ENCODE peak calls at places on chromosome 21, in six cellular contexts. Z, E, K, O, C and Y are unnamed samples.
A peak's percentile ranks its signal among the peaks of the same experiment; 100 is the strongest.

GRCh38 chr21:37475186-37475868 is 108.8 kb downstream of the DYRK1A start:
- DNase-seq in Z (no peak), C (no peak), E (no peak), K (no peak), O (no peak), Y (no peak)

GRCh38 chr21:23809573-23809972 is 1797.7 kb downstream of the MRPL39 start:
- DNase-seq in K (no peak), C (no peak), O (no peak), E (no peak), Z (no peak), Y (no peak)

GRCh38 chr21:31514598-31514997 is 144.9 kb upstream of the SOD1 start:
- DNase-seq in C (no peak), K (no peak), O (no peak), Z (peak; percentile 66), E (no peak), Y (no peak)

GRCh38 chr21:32328595-32328994 is 29.9 kb downstream of the MRAP start:
- DNase-seq in E (no peak), C (peak; percentile 64), Z (no peak), K (no peak), O (no peak), Y (no peak)

GRCh38 chr21:34724131-34724856 is 55.5 kb downstream of the CLIC6 start:
- DNase-seq in C (no peak), Z (no peak), K (no peak), O (no peak), E (no peak), Y (no peak)

GRCh38 chr21:35232545-35233176 is 183.6 kb upstream of the RUNX1 start:
- DNase-seq in O (peak; percentile 81), E (no peak), C (peak; percentile 92), Z (no peak), K (peak; percentile 38), Y (no peak)

GRCh38 chr21:46621457-46622182 is 13.9 kb upstream of the PRMT2 start:
- DNase-seq in C (no peak), Z (no peak), K (no peak), O (no peak), E (no peak), Y (peak; percentile 31)

GRCh38 chr21:37557261-37557950 is 190.8 kb downstream of the DYRK1A start:
- DNase-seq in E (no peak), O (no peak), C (no peak), Z (no peak), K (no peak), Y (no peak)

GRCh38 chr21:25329227-25329626 is 278.1 kb downstream of the MRPL39 start:
- DNase-seq in O (peak; percentile 83), K (peak; percentile 75), C (peak; percentile 91), Z (no peak), E (no peak), Y (no peak)

GRCh38 chr21:37073417-37074194 is 552 bp downstream of the TTC3 start:
- DNase-seq in E (no peak), Z (no peak), C (peak; percentile 67), O (no peak), K (no peak), Y (peak; percentile 63)

GRCh38 chr21:31162827-31163226 is 124.6 kb upstream of the KRTAP19-8 start:
- DNase-seq in O (no peak), E (no peak), K (peak; percentile 4), Z (no peak), C (peak; percentile 70), Y (no peak)

GRCh38 chr21:46196733-46197132 is 12.5 kb upstream of the SPATC1L start:
- DNase-seq in K (no peak), O (no peak), C (no peak), Z (no peak), E (no peak), Y (no peak)

GRCh38 chr21:35578831-35579470 is 481.4 kb downstream of the SETD4 start:
- DNase-seq in O (no peak), E (no peak), Z (no peak), K (peak; percentile 60), C (peak; percentile 66), Y (peak; percentile 8)

GRCh38 chr21:37001446-37001845 is 5.1 kb upstream of the RIPPLY3 start:
- DNase-seq in K (no peak), C (no peak), Z (no peak), E (no peak), O (no peak), Y (no peak)

GRCh38 chr21:14942801-14943490 is 121.9 kb downstream of the NRIP1 start:
- DNase-seq in K (no peak), E (no peak), C (peak; percentile 69), Z (no peak), O (no peak), Y (no peak)

GRCh38 chr21:35932232-35932911 is 128.0 kb downstream of the SETD4 start:
- DNase-seq in E (peak; percentile 58), C (peak; percentile 95), Z (no peak), K (peak; percentile 87), O (peak; percentile 84), Y (peak; percentile 61)

GRCh38 chr21:14119038-14119437 is 91.7 kb downstream of the LIPI start:
- DNase-seq in O (no peak), E (no peak), K (no peak), C (peak; percentile 1), Z (peak; percentile 79), Y (no peak)

GRCh38 chr21:31182231-31183129 is 144.2 kb upstream of the KRTAP19-8 start:
- DNase-seq in C (no peak), K (no peak), E (no peak), Z (no peak), O (no peak), Y (peak; percentile 70)

GRCh38 chr21:31656199-31657095 is 3.0 kb upstream of the SOD1 start:
- DNase-seq in K (no peak), C (peak; percentile 47), O (no peak), Z (no peak), E (no peak), Y (peak; percentile 68)

GRCh38 chr21:32812035-32812434 is 40.5 kb upstream of the PAXBP1 start:
- DNase-seq in O (no peak), C (peak; percentile 10), E (peak; percentile 82), K (no peak), Z (no peak), Y (no peak)

GRCh38 chr21:37877171-37877570 is 39.1 kb downstream of the KCNJ6 start:
- DNase-seq in O (peak; percentile 30), K (no peak), Z (no peak), E (no peak), C (peak; percentile 70), Y (no peak)

GRCh38 chr21:32329776-32330175 is 31.1 kb downstream of the MRAP start:
- DNase-seq in E (no peak), K (peak; percentile 4), Z (no peak), O (peak; percentile 33), C (peak; percentile 62), Y (no peak)

GRCh38 chr21:46559291-46559983 is 45.4 kb downstream of the S100B start:
- DNase-seq in C (no peak), K (no peak), E (no peak), Z (no peak), O (no peak), Y (peak; percentile 90)

GRCh38 chr21:39180429-39181019 is 2.7 kb downstream of the PSMG1 start:
- DNase-seq in K (peak; percentile 18), Z (peak; percentile 24), C (no peak), E (no peak), O (peak; percentile 13), Y (no peak)
- TF ChIP-seq CTCF in K (peak; percentile 28), Z (peak; percentile 37), C (peak; percentile 9), E (no peak), O (peak; percentile 67), Y (no peak)

GRCh38 chr21:26881504-26882228 is 36.5 kb upstream of the ADAMTS1 start:
- DNase-seq in O (peak; percentile 22), E (no peak), Z (peak; percentile 44), K (peak; percentile 23), C (peak; percentile 39), Y (no peak)
- TF ChIP-seq CTCF in O (peak; percentile 76), E (peak; percentile 29), Z (peak; percentile 71), K (no peak), C (peak; percentile 48), Y (peak; percentile 28)

GRCh38 chr21:21373969-21374368 is 375.8 kb downstream of the NCAM2 start:
- DNase-seq in K (no peak), O (no peak), E (no peak), Z (no peak), C (no peak), Y (no peak)
- TF ChIP-seq CTCF in K (no peak), O (peak; percentile 71), E (no peak), Z (no peak), C (peak; percentile 44), Y (no peak)

DNA sequence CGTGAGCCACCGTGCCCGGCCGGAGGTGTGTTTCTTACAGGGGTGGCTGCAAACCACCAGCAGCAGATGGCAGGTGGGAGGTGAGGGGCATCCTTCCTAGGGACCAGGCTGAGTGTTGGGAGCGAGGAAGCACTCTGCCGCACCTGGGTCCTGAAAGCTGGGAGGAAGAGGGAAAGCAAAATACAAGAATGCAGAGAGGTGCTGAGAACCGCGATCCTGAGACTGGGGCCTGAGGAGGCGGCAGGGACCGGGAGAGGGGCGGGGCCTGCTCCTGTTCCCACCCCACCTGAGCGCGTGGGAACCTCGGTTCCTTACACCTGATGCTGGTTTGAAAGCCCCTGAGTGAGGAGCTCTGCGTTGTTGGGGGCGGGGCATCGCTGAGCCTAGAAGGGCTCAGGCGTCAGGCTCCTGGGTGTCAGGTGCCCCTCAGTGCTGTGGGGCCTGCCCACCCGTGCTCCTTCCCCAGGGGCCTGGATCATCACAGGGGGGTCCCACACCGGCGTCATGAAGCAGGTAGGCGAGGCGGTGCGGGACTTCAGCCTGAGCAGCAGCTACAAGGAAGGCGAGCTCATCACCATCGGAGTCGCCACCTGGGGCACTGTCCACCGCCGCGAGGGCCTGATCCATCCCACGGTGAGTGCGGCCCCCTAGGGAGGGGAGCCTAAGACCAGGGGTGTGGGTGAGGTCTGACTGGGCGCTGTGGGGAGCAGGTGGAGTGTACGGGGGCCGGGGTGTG is 15.5 kb downstream of the TRPM2 start:
- DNase-seq in Z (peak; percentile 73), K (no peak), O (no peak), E (no peak), C (no peak), Y (no peak)
- TF ChIP-seq CTCF in Z (no peak), K (no peak), O (no peak), E (no peak), C (no peak), Y (no peak)

GRCh38 chr21:45142916-45143315 is 68.5 kb downstream of the ADARB1 start:
- DNase-seq in Z (no peak), K (no peak), O (no peak), E (no peak), C (no peak), Y (no peak)

GRCh38 chr21:45143855-45144254 is 69.5 kb downstream of the ADARB1 start:
- DNase-seq in K (no peak), Z (no peak), C (no peak), E (no peak), O (no peak), Y (no peak)

GRCh38 chr21:45141507-45141906 is 67.1 kb downstream of the ADARB1 start:
- DNase-seq in C (no peak), O (no peak), K (no peak), E (no peak), Z (no peak), Y (no peak)

GRCh38 chr21:45140346-45140940 is 66.1 kb downstream of the ADARB1 start:
- DNase-seq in Z (peak; percentile 94), C (peak; percentile 95), O (peak; percentile 94), K (peak; percentile 69), E (peak; percentile 87), Y (peak; percentile 81)

GRCh38 chr21:45142469-45142868 is 68.1 kb downstream of the ADARB1 start:
- DNase-seq in K (no peak), Z (no peak), E (peak; percentile 82), C (peak; percentile 84), O (peak; percentile 39), Y (no peak)
- TF ChIP-seq CTCF in K (no peak), Z (no peak), E (no peak), C (no peak), O (no peak), Y (no peak)